ENCODE peak calls at places on chromosomes 11 and 22, in ten cellular contexts. U is left ventricle myocardium inferior; C is effector memory CD8-positive, alpha-beta T cell; Y is HTR-8/SVneo; J is MG63; H is activated gamma-delta T cell; E is KBM-7; F is T-helper 2 cell; Q is heart left ventricle; V is fibroblast of mammary gland. T is an unnamed sample.

GRCh38 chr11:23865341-23865975 is 631.4 kb upstream of the LUZP2 start:
- DNase-seq in U (no peak), C (no peak), Y (no peak), J (no peak), H (no peak), E (no peak), F (no peak), Q (no peak), V (peak), T (no peak)

GRCh38 chr22:45125198-45125597 is 38.5 kb upstream of the NUP50 start:
- DNase-seq in U (no peak), C (no peak), Y (no peak), J (peak), H (no peak), E (no peak), F (no peak), Q (no peak), V (peak), T (no peak)

GRCh38 chr11:110818032-110818687 is 105.9 kb upstream of the ARHGAP20 start:
- DNase-seq in U (no peak), C (no peak), Y (no peak), J (no peak), H (no peak), E (no peak), F (peak), Q (no peak), V (peak), T (no peak)

GRCh38 chr11:46064221-46064620 is 57.0 kb downstream of the PHF21A start:
- DNase-seq in U (no peak), C (no peak), Y (no peak), J (no peak), H (no peak), E (no peak), F (no peak), Q (no peak), V (peak), T (no peak)

GRCh38 chr11:105000797-105001196 is 22.2 kb downstream of the CASP5 start:
- DNase-seq in U (no peak), C (peak), Y (no peak), J (no peak), H (no peak), E (peak), F (peak), Q (no peak), V (peak), T (peak)

GRCh38 chr22:24357547-24357946 is 69.9 kb upstream of the ADORA2A start:
- DNase-seq in U (no peak), C (no peak), Y (no peak), J (no peak), H (no peak), E (no peak), F (no peak), Q (no peak), V (no peak), T (no peak)

GRCh38 chr22:40033586-40034380 is 39.0 kb downstream of the FAM83F start:
- DNase-seq in U (no peak), C (no peak), Y (no peak), J (no peak), H (no peak), E (no peak), F (no peak), Q (no peak), V (no peak), T (no peak)

GRCh38 chr11:94212898-94213297 is 84.3 kb downstream of the PANX1 start:
- DNase-seq in U (no peak), C (no peak), Y (no peak), J (no peak), H (no peak), E (no peak), F (no peak), Q (no peak), V (no peak), T (no peak)

GRCh38 chr11:28528217-28528616 is 420.0 kb downstream of the METTL15 start:
- DNase-seq in U (no peak), C (no peak), Y (no peak), J (no peak), H (no peak), E (no peak), F (no peak), Q (no peak), V (peak), T (no peak)

GRCh38 chr22:28935713-28936112 is 52.3 kb downstream of the ZNRF3 start:
- DNase-seq in U (no peak), C (no peak), Y (no peak), J (no peak), H (no peak), E (no peak), F (no peak), Q (no peak), V (no peak), T (no peak)